ENCODE peak calls at places on chromosomes 11 and 22, in six cellular contexts. J is right lobe of liver; E is tibial nerve; L is iPS DF 6.9; N is CD8-positive, alpha-beta T cell; X is adrenal gland. R is an unnamed sample.

GRCh38 chr11:71488086-71488967 is 35.3 kb downstream of the NADSYN1 start:
- DNase-seq in L (no peak), E (no peak), J (no peak), X (no peak), N (no peak), R (no peak)

GRCh38 chr22:18077639-18078328 is at the start of gene PEX26:
- DNase-seq in N (peak; percentile 91), L (peak; percentile 71), J (peak; percentile 93), E (peak; percentile 93), X (peak; percentile 96), R (peak; percentile 93)

GRCh38 chr22:19514831-19515565 is 9.2 kb downstream of the CLDN5 start:
- DNase-seq in X (no peak), N (no peak), E (no peak), L (no peak), J (no peak), R (no peak)

GRCh38 chr22:44256860-44257560 is 55.7 kb downstream of the SHISAL1 start:
- DNase-seq in E (no peak), X (no peak), N (no peak), J (no peak), L (no peak), R (no peak)

GRCh38 chr22:46842606-46843005 is 80.2 kb downstream of the TBC1D22A start:
- DNase-seq in N (no peak), L (no peak), E (no peak), X (no peak), J (no peak), R (no peak)

GRCh38 chr22:19003518-19003917 is 67.4 kb upstream of the PRODH start:
- DNase-seq in J (no peak), E (no peak), L (no peak), N (no peak), X (no peak), R (no peak)

GRCh38 chr11:76659672-76660532 is 10.6 kb downstream of the LRRC32 start:
- DNase-seq in E (no peak), J (no peak), N (no peak), X (no peak), L (no peak), R (no peak)

GRCh38 chr22:28986366-28986765 is 75.3 kb downstream of the C22orf31 start:
- DNase-seq in N (no peak), L (no peak), J (no peak), X (no peak), E (no peak), R (no peak)

GRCh38 chr22:27133951-27134664 is 476.7 kb downstream of the MIAT start:
- DNase-seq in E (peak; percentile 55), L (no peak), X (peak; percentile 33), N (no peak), J (no peak), R (no peak)

GRCh38 chr11:20035375-20035700 is 124.9 kb downstream of the DBX1 start:
- DNase-seq in X (no peak), L (no peak), E (no peak), N (no peak), J (peak; percentile 46), R (no peak)

GRCh38 chr11:39772525-39773137 is 1686.8 kb downstream of the LRRC4C start:
- DNase-seq in X (no peak), N (no peak), E (no peak), J (no peak), L (no peak), R (no peak)

DNA sequence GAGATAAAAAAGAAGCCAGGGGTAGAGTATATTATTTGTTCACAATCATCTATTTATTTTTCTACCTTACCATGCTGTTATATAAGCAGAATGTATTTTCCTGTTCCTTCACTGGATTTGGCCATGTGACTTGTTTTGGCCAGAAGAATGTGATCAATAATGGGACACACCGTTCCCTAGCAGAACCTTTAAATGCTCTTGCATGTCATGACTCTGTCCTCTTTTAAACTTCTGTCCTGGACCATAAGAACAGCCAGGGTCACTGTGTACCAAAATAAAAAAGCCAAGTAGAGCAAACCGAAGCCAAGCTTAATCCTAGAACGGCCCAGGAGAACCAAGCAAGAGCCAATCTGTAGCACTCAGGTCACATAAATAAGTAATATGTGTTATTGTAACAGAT is 1682.4 kb downstream of the LRRC4C start:
- DNase-seq in J (no peak), N (no peak), L (no peak), E (no peak), X (no peak), R (no peak)
- H3K4me3 ChIP-seq in J (no peak overlapping the region), N (no peak overlapping the region), L (no peak overlapping the region), E (no peak overlapping the region), X (no peak overlapping the region), R (no peak overlapping the region)

DNA sequence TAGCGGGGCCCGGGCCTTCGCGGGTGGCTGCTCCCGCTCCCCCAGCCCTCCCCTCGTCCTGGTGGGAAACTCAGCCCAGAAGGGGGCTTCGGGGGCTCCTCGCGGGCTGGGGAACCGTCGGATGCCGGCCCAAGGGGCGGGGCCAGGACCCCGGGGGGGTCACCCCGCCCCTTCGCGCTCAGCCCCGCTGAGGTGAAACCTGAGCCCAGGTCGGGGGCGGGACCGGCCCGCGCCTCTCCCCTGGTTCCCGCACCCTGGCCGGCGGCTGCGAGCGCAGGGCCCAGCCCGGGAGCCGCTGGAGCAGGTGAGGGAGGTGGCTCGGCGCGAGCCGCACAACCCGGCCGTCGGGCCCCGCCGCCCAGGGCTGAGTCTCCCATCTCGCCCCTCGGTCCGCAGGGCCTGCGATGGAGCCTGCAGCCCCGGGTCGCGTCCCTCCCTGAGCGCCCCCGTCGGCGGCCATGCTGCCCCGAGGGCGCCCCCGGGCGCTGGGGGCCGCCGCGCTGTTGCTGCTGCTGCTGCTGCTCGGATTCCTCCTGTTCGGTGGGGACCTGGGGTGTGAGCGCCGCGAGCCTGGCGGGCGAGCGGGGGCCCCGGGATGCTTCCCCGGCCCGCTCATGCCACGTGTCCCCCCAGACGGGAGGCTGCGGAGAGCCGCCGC is at the start of gene LARGE2:
- DNase-seq in L (peak; percentile 60), N (no peak), E (no peak), X (peak; percentile 57), J (no peak), R (peak; percentile 20)
- H3K27me3 ChIP-seq in L (no peaks in the 10 kb centered on the region), N (no peaks in the 10 kb centered on the region), E (peaks cover 35% of the 10 kb centered on the region), X (no peaks in the 10 kb centered on the region), J (no peaks in the 10 kb centered on the region), R (no peaks in the 10 kb centered on the region)

GRCh38 chr11:2643746-2644145 is 56.0 kb downstream of the KCNQ1OT1 start:
- DNase-seq in J (no peak), L (no peak), E (no peak), X (no peak), N (no peak), R (no peak)
- H3K9me3 ChIP-seq in J (peaks cover 16% of the 10 kb centered on the region), L (peaks cover 13% of the 10 kb centered on the region), E (peaks cover 63% of the 10 kb centered on the region), X (no peaks in the 10 kb centered on the region), N (peaks cover 5% of the 10 kb centered on the region), R (peaks cover 4% of the 10 kb centered on the region)

GRCh38 chr22:32850157-32850556 is 48.7 kb downstream of the TIMP3 start:
- DNase-seq in N (no peak), E (no peak), L (no peak), X (no peak), J (no peak), R (no peak)
- H3K4me3 ChIP-seq in N (no peak overlapping the region), E (no peak overlapping the region), L (no peak overlapping the region), X (no peak overlapping the region), J (no peak overlapping the region), R (no peak overlapping the region)

GRCh38 chr11:119952441-119952840 is 185.5 kb downstream of the TRIM29 start:
- DNase-seq in X (no peak), L (no peak), J (no peak), N (no peak), E (no peak), R (no peak)
- H3K27me3 ChIP-seq in X (no peaks in the 10 kb centered on the region), L (no peaks in the 10 kb centered on the region), J (no peaks in the 10 kb centered on the region), N (no peaks in the 10 kb centered on the region), E (peaks cover 10% of the 10 kb centered on the region), R (no peaks in the 10 kb centered on the region)

GRCh38 chr11:54930930-54931329 is 224.3 kb downstream of the OR4A5 start:
- DNase-seq in L (no peak), N (no peak), X (no peak), J (no peak), E (no peak), R (no peak)
- H3K9me3 ChIP-seq in L (peaks cover 4% of the 10 kb centered on the region), N (peaks cover 20% of the 10 kb centered on the region), X (no peaks in the 10 kb centered on the region), J (peaks cover 34% of the 10 kb centered on the region), E (peaks cover 75% of the 10 kb centered on the region), R (no peaks in the 10 kb centered on the region)

GRCh38 chr11:109731451-109731850 is 309.5 kb downstream of the C11orf87 start:
- DNase-seq in N (no peak), J (no peak), L (no peak), E (no peak), X (no peak), R (no peak)

GRCh38 chr11:109733245-109733644 is 311.3 kb downstream of the C11orf87 start:
- DNase-seq in X (no peak), J (no peak), N (no peak), E (no peak), L (no peak), R (no peak)

GRCh38 chr11:109734602-109735001 is 312.6 kb downstream of the C11orf87 start:
- DNase-seq in E (no peak), X (no peak), J (no peak), N (no peak), L (no peak), R (no peak)

GRCh38 chr11:109739374-109739773 is 317.4 kb downstream of the C11orf87 start:
- DNase-seq in X (no peak), L (no peak), E (no peak), N (no peak), J (no peak), R (no peak)

GRCh38 chr11:109735139-109735538 is 313.1 kb downstream of the C11orf87 start:
- DNase-seq in X (no peak), L (no peak), E (no peak), J (no peak), N (no peak), R (no peak)
- H3K4me3 ChIP-seq in X (no peak overlapping the region), L (no peak overlapping the region), E (no peak overlapping the region), J (no peak overlapping the region), N (no peak overlapping the region), R (no peak overlapping the region)

DNA sequence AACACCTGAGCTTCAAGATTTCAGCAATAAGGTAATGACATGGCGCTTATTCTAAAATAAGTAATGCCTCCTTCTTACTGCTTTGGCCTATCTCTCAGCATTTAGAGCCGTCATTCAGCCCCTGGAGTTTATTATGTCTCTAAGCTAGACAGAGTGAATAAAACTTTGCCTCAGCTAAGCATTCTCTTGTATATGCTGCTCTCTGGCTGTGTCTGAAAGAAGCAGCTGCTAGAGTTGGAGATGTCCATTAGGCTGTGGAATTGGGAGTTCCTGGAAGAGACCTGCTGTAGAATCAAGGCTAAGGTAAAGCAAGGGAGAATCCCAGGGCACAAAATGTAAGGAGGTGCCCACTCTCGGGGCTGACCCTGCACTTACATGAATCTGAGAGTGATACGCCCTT is 35.5 kb upstream of the TTC12 start:
- DNase-seq in L (no peak), E (no peak), J (no peak), N (no peak), X (no peak), R (no peak)
- H3K27me3 ChIP-seq in L (no peaks in the 10 kb centered on the region), E (no peaks in the 10 kb centered on the region), J (no peaks in the 10 kb centered on the region), N (no peaks in the 10 kb centered on the region), X (no peaks in the 10 kb centered on the region), R (no peaks in the 10 kb centered on the region)

R was measured in effector memory CD4-positive, alpha-beta T cell.